ENCODE peak calls at places on chromosomes 6 and 20, in eight cellular contexts. X is colonic mucosa, R is GM10248, V is heart left ventricle, Q is HFFc6, E is endothelial cell, A is left ventricle myocardium inferior, Z is hepatocyte. D is an unnamed sample.
A peak's percentile ranks its signal among the peaks of the same experiment; 100 is the strongest.

GRCh38 chr20:36754656-36755222 is 8.8 kb upstream of the NDRG3 start:
- DNase-seq in Q (peak; percentile 77), E (peak; percentile 68), R (peak; percentile 50), A (no peak), Z (peak; percentile 83), V (no peak), X (peak; percentile 48), D (peak; percentile 47)

GRCh38 chr6:44696099-44696498 is 308.6 kb downstream of the CDC5L start:
- DNase-seq in V (no peak), A (no peak), Z (no peak), E (no peak), R (no peak), Q (peak; percentile 57), X (no peak), D (no peak)

GRCh38 chr6:81309841-81310240 is 442.6 kb downstream of the TENT5A start:
- DNase-seq in Z (no peak), A (no peak), Q (no peak), E (no peak), X (no peak), R (no peak), V (no peak), D (no peak)

GRCh38 chr6:12592634-12593033 is 123.9 kb upstream of the PHACTR1 start:
- DNase-seq in A (no peak), V (no peak), Z (no peak), Q (no peak), R (no peak), E (no peak), X (no peak), D (no peak)

GRCh38 chr6:157240059-157240959 is 83.0 kb downstream of the TMEM242 start:
- DNase-seq in Q (peak; percentile 45), X (peak; percentile 71), A (no peak), R (no peak), Z (peak; percentile 62), E (no peak), V (peak; percentile 60), D (no peak)

GRCh38 chr20:54545959-54546358 is 70.6 kb downstream of the DOK5 start:
- DNase-seq in Z (no peak), X (no peak), Q (no peak), E (no peak), V (no peak), A (no peak), R (no peak), D (no peak)

GRCh38 chr6:29509239-29509638 is 21.5 kb upstream of the MAS1L start:
- DNase-seq in V (no peak), E (no peak), Z (no peak), A (no peak), R (peak; percentile 73), Q (no peak), X (no peak), D (no peak)

GRCh38 chr6:98601697-98602096 is 232.7 kb upstream of the POU3F2 start:
- DNase-seq in Z (no peak), Q (no peak), E (no peak), A (no peak), V (no peak), X (no peak), R (no peak), D (no peak)

GRCh38 chr6:7818480-7819165 is 92.0 kb downstream of the TXNDC5 start:
- DNase-seq in Z (no peak), X (no peak), V (peak; percentile 37), Q (no peak), R (no peak), A (peak; percentile 29), E (no peak), D (no peak)

GRCh38 chr6:56840467-56841371 is 114.2 kb upstream of the BEND6 start:
- DNase-seq in Z (peak; percentile 30), R (no peak), V (no peak), E (no peak), A (no peak), X (no peak), Q (peak; percentile 82), D (no peak)

GRCh38 chr6:27280064-27280539 is 32.0 kb downstream of the POM121L2 start:
- DNase-seq in Z (peak; percentile 73), E (peak; percentile 56), A (no peak), X (peak; percentile 43), Q (peak; percentile 65), R (no peak), V (no peak), D (peak; percentile 49)

GRCh38 chr20:41178904-41179432 is 41.6 kb downstream of the PLCG1 start:
- DNase-seq in E (no peak), V (peak; percentile 68), R (no peak), Z (no peak), X (no peak), Q (no peak), A (peak; percentile 54), D (no peak)

GRCh38 chr6:106620931-106621672 is 8.2 kb downstream of the RTN4IP1 start:
- DNase-seq in Z (no peak), E (no peak), A (no peak), V (no peak), R (no peak), X (no peak), Q (peak; percentile 40), D (no peak)

GRCh38 chr20:9141070-9141469 is 72.2 kb downstream of the PLCB4 start:
- DNase-seq in A (no peak), R (no peak), E (no peak), X (no peak), V (no peak), Q (peak; percentile 19), Z (no peak), D (no peak)

GRCh38 chr6:167113935-167114910 is 8.7 kb upstream of the CCR6 start:
- DNase-seq in X (no peak), Z (no peak), E (no peak), R (peak; percentile 91), V (no peak), A (no peak), Q (no peak), D (no peak)

GRCh38 chr6:4805553-4806307 is 29.5 kb downstream of the CDYL start:
- DNase-seq in X (peak; percentile 80), A (peak; percentile 31), R (no peak), Q (peak; percentile 35), V (peak; percentile 47), E (peak; percentile 28), Z (peak; percentile 27), D (peak; percentile 64)

GRCh38 chr6:111658445-111659154 is 52.9 kb upstream of the TRAF3IP2 start:
- DNase-seq in Q (peak; percentile 35), X (no peak), E (no peak), R (no peak), V (no peak), A (no peak), Z (no peak), D (no peak)

GRCh38 chr6:137775192-137775591 is 91.9 kb upstream of the TNFAIP3 start:
- DNase-seq in A (no peak), E (no peak), R (no peak), V (no peak), Z (no peak), Q (no peak), X (no peak), D (no peak)

GRCh38 chr20:2519115-2519815 is 10.6 kb upstream of the ZNF343 start:
- DNase-seq in V (no peak), R (no peak), Z (no peak), E (no peak), Q (peak; percentile 32), A (no peak), X (no peak), D (no peak)

DNA sequence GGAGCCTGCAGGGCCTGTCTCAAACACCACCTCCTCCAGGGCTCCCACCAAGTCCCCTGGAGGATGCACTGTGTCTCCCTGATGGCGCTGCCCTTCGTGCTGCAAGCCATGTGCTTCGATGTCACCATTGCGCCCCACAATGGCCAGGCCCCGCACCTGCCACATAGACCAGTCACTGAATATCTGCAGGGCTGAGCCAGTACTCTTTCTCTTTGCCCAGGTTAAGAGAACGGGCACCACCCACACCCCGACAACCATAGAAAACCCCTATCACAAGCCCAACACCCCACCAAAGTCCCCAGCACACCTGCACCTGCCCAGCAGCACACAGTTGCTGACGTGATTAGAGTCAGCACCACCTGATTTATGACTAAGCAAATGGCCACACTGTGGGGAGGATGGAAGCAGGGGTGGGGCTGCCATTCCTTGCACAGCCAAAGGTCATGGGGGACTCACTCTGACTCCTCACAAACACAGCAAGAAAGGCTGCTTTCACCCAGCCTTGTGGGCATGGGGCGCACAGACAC is 104.3 kb downstream of the SLC23A2 start:
- DNase-seq in X (peak; percentile 36), Z (peak; percentile 40), E (no peak), Q (no peak), A (no peak), V (no peak), R (peak; percentile 29), D (peak; percentile 36)
- TF ChIP-seq CTCF in X (no peak), Z (peak; percentile 5), E (no peak), Q (no peak), A (no peak), V (no peak), R (peak; percentile 13), D (no peak)

GRCh38 chr20:63858393-63859165 is 2.7 kb upstream of the ABHD16B start:
- DNase-seq in Z (no peak), R (no peak), A (peak; percentile 63), X (peak; percentile 22), V (peak; percentile 79), Q (peak; percentile 25), E (peak; percentile 62), D (no peak)
- TF ChIP-seq CTCF in Z (peak; percentile 23), R (no peak), A (peak; percentile 54), X (no peak), V (peak; percentile 62), Q (peak; percentile 47), E (no peak), D (no peak)

GRCh38 chr20:48933017-48933766 is 11.7 kb downstream of the ARFGEF2 start:
- DNase-seq in Q (no peak), V (no peak), X (peak; percentile 89), E (no peak), Z (peak; percentile 18), R (no peak), A (no peak), D (peak; percentile 54)
- TF ChIP-seq CTCF in Q (peak; percentile 27), V (no peak), X (no peak), E (no peak), Z (no peak), R (peak; percentile 2), A (no peak), D (no peak)

DNA sequence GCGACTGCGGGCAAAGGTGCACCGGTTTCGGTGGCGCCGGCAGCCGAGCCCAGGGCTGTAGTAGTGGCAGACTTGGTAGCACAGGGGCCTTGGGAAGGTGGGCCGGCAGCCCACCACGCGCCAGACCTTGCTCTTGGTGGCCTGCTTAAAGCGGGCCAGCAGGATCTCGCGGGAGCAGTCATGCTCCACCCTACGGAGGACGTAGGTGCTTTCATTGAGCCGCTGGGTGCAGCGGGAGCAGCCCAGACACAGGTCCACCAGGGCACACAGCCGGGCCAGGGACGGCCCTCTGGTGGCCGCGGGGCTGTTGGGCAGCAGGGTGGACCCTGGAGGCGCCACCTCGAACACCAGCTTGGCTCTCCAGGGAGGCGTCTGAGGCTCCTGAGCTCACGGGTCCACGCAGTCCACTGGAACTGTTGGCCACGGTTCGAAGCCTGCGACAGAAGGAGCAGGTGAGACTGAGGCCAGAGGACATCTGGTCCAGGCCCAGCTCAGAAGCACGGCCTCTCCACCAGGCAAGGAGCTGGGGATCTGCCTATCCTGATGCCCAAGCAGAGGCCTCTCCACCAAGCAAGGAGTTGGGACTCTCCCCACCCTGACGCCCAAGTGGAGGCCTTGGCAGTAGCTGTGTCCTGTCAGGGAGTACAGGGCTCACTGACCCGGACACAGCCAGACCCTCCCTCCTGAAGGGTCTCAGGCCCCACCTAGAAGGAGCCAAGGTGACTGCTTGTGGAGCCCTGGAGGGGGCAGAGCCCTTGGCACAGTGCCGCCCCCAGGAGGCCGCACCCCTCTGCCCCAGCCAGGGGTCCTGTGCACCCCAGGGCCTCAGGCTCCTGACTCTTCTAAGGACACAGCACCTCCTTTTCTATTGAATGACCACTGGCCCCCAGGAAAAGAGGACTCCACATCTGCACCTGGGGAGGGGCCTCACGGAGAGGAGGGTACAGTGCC is 976 bp downstream of the HELZ2 start:
- DNase-seq in A (no peak), R (no peak), E (peak; percentile 52), Q (no peak), Z (no peak), V (no peak), X (no peak), D (peak; percentile 48)
- TF ChIP-seq CTCF in A (no peak), R (no peak), E (no peak), Q (peak; percentile 53), Z (peak; percentile 4), V (no peak), X (no peak), D (peak; percentile 25)